ENCODE peak calls at places on chromosome 17, in seven cellular contexts. S, K, H, A, W, C and Z are unnamed samples.
A peak's percentile ranks its signal among the peaks of the same experiment; 100 is the strongest.

GRCh38 chr17:72270530-72270929 is 149.7 kb downstream of the SOX9 start:
- DNase-seq in C (peak; percentile 85), W (no peak), H (no peak), A (peak; percentile 98), S (peak; percentile 71), K (peak; percentile 70), Z (no peak)

GRCh38 chr17:55588446-55588845 is 77.2 kb upstream of the SMIM36 start:
- DNase-seq in H (no peak), K (peak; percentile 37), A (peak; percentile 19), S (peak; percentile 21), C (no peak), W (no peak), Z (no peak)

GRCh38 chr17:42200702-42201101 is 6.4 kb upstream of the GHDC start:
- DNase-seq in W (no peak), A (no peak), S (no peak), K (peak; percentile 36), H (no peak), C (no peak), Z (no peak)

GRCh38 chr17:79960788-79961522 is 74.7 kb downstream of the TBC1D16 start:
- DNase-seq in H (no peak), A (peak; percentile 94), S (no peak), C (peak; percentile 23), K (peak; percentile 28), W (no peak), Z (no peak)

GRCh38 chr17:27222515-27222914 is 71.4 kb upstream of the WSB1 start:
- DNase-seq in K (no peak), H (no peak), A (no peak), C (no peak), S (no peak), W (no peak), Z (no peak)

GRCh38 chr17:9071921-9072503 is 50.7 kb downstream of the NTN1 start:
- DNase-seq in C (no peak), W (no peak), H (no peak), S (peak; percentile 36), K (no peak), A (no peak), Z (no peak)

GRCh38 chr17:17836818-17837379 is at the start of gene SREBF1:
- DNase-seq in H (peak; percentile 94), K (no peak), S (peak; percentile 81), W (no peak), A (peak; percentile 63), C (no peak), Z (no peak)

GRCh38 chr17:12789976-12790805 is 893 bp downstream of the ARHGAP44 start:
- DNase-seq in A (no peak), K (no peak), W (no peak), S (no peak), C (no peak), H (peak; percentile 63), Z (no peak)

GRCh38 chr17:6303664-6304063 is 131.3 kb downstream of the AIPL1 start:
- DNase-seq in K (peak; percentile 16), W (no peak), S (peak; percentile 37), C (peak; percentile 34), H (peak; percentile 77), A (peak; percentile 58), Z (no peak)

GRCh38 chr17:75313941-75314550 is 24.8 kb upstream of the SLC25A19 start:
- DNase-seq in K (no peak), W (no peak), S (peak; percentile 53), A (no peak), H (no peak), C (no peak), Z (no peak)

GRCh38 chr17:32964541-32964940 is 27.1 kb upstream of the SPACA3 start:
- DNase-seq in C (no peak), S (no peak), A (no peak), H (no peak), K (no peak), W (no peak), Z (no peak)

GRCh38 chr17:51263001-51263400 is 2.7 kb downstream of the UTP18 start:
- DNase-seq in S (peak; percentile 62), A (no peak), W (no peak), H (no peak), K (no peak), C (peak; percentile 42), Z (no peak)

GRCh38 chr17:81329927-81330883 is 35.1 kb upstream of the SLC38A10 start:
- DNase-seq in A (peak; percentile 48), C (no peak), K (no peak), S (peak; percentile 24), W (no peak), H (peak; percentile 56), Z (no peak)

GRCh38 chr17:58329035-58329807 is 626 bp upstream of the TSPOAP1 start:
- DNase-seq in A (no peak), K (no peak), H (peak; percentile 46), C (no peak), W (no peak), S (no peak), Z (no peak)
- TF ChIP-seq EZH2 in A (no peak), K (no peak), H (no peak), C (no peak), W (no peak), S (no peak), Z (no peak)

DNA sequence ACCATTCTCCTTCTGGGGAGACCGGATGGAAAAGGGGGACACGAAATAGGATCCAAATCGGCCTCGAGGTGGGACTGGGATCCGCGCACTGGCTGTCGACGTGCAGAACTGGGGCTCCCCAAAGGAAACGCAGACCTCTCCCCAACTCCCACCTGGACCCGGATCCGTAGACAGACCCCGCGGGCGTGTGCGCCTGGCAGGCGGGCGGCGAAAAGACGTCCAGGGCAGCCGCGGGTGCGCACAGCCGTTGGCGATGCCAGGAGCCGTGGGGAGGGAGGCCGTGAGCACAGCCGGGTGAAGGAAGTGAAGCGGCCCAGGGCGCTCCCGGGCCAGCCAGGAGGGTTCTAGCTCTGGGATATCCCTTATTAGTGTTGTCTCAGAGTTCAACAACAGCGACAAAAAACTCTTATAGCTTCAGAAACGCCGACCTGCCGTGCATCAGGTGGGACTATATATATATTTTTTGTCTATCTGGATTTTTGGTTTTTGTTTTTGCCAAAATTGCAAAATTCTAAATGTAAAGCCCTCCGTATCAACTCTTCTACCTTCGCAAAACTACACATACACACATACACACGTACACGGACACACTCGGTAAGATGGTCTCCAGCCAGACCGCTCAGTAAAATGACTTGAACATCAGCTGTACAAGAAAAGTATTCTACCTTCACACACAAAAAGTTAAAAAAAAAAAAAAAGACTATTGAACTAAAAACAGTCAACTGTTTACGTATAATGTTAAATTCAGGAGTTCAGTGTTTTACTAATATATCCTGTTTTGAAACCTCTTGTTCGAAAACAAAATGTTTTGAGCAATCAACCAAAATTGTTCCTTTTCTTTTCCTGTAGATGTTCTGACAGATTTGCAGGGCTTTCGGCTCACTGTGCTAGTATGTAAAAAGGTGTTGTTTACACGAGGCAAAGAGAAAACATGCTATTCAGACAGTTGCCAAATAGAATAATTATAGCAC is 5.2 kb upstream of the AATF start:
- DNase-seq in C (no peak), H (peak; percentile 66), W (no peak), K (no peak), S (no peak), A (no peak), Z (no peak)
- TF ChIP-seq EZH2 in C (peak; percentile 78), H (peak; percentile 97), W (no peak), K (no peak), S (peak; percentile 68), A (no peak), Z (peak; percentile 64)

GRCh38 chr17:48627625-48628510 is 1.7 kb upstream of the HOXB9 start:
- DNase-seq in A (no peak), K (no peak), H (no peak), S (no peak), W (no peak), C (no peak), Z (no peak)
- TF ChIP-seq EZH2 in A (no peak), K (no peak), H (peak; percentile 5), S (no peak), W (no peak), C (peak; percentile 52), Z (no peak)

GRCh38 chr17:76582660-76583059 is 3.0 kb downstream of the ST6GALNAC2 start:
- DNase-seq in S (no peak), C (peak; percentile 90), W (no peak), A (no peak), H (no peak), K (no peak), Z (no peak)

GRCh38 chr17:76586741-76587487 is 1.3 kb upstream of the ST6GALNAC2 start:
- DNase-seq in W (no peak), A (no peak), S (no peak), C (peak; percentile 73), K (no peak), H (peak; percentile 67), Z (no peak)

GRCh38 chr17:76585649-76586593 is at the start of gene ST6GALNAC2:
- DNase-seq in S (peak; percentile 69), H (peak; percentile 70), K (no peak), C (peak; percentile 89), W (peak; percentile 42), A (peak; percentile 84), Z (no peak)

GRCh38 chr17:76584427-76585047 is 1.1 kb downstream of the ST6GALNAC2 start:
- DNase-seq in H (peak; percentile 60), W (no peak), C (peak; percentile 65), A (no peak), K (no peak), S (no peak), Z (no peak)

DNA sequence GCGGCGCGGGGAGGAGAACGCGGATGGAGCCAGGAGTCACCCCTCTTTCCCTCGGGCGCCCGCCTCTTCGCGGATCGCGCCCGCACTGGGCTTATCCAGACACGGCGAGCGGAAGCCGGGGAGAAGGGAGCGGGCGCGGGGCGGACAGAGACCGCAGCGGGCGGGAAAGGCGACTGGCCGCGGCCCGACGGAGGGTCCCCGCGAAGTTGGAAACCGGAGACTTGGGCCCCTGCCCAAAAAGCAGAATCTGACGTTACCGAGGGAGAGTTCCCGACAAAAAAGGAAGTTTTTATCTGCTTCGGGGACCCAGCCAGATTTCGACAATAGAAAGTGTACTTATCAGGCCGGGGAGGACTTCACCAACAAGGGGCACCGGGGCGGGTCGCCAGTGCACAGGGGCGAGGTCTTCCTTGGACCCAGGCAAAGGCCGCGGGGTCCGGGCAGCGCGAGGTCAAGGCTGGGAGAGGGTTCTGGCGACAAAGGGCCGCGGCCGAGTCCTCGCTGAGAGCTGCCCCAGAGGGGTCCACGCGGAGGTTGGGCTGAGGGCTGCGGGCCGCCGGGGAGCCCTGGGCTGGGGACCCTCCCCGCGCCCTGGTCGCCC is 512 bp downstream of the ST6GALNAC2 start:
- DNase-seq in K (no peak), W (no peak), C (peak; percentile 63), H (peak; percentile 70), A (no peak), S (peak; percentile 51), Z (no peak)
- TF ChIP-seq EZH2 in K (peak; percentile 66), W (no peak), C (no peak), H (peak; percentile 99), A (no peak), S (no peak), Z (no peak)

DNA sequence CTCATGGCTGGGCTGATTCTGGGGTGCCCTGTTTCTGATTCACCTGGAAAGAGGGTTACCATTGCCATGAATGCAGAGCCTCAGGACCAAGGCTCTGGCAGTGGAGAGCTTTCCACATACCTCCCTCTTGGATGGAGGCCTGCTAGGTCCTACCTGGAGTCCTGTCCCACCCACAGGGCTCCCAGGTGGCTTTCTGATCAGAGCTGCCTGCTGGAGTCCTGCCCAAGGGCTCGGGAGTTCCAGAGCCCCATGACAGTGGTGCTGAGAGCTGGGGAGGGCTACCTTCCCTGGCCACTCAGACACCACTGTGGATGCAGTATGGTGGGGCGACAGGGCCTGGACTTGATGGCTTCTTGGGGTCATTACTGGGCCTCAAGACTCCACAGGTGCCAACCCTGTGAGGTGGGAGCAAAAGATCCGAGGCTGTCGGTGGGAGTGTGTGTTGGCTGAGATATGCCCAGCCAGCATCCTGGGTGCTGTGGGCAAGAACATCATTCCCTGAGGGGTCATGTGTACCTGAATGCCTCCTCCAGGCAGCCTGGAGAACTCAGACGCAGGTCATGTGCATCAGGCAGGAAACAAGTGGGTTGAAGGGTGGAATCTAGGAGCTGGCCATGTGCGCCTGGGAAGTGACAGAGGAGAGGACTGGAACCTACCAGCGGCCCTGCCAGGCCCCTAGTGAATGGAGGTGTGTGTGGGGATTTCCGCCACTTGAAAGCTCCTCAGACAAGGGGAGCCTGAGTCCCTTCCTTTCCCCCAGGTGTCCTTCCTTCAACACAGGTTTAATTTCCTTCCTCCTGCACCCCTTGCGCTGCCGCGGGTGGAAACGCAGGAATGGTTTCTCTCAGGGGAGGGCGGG is 2.3 kb upstream of the WNT3 start:
- DNase-seq in A (no peak), C (no peak), W (no peak), K (no peak), S (no peak), H (no peak), Z (no peak)
- TF ChIP-seq EZH2 in A (no peak), C (no peak), W (no peak), K (no peak), S (no peak), H (no peak), Z (no peak)